ENCODE peak calls at places on chromosomes 5 and 9, in five cellular contexts. D is cardiac fibroblast; R is BE2C; P is astrocyte of the spinal cord; S is CD8-positive, alpha-beta T cell. M is an unnamed sample.

GRCh38 chr5:149406979-149407306 is 27.9 kb upstream of the IL17B start:
- DNase-seq in D (no peak), R (no peak), P (no peak), S (no peak), M (no peak)

GRCh38 chr9:72932669-72933068 is 20.2 kb downstream of the ALDH1A1 start:
- DNase-seq in D (no peak), R (no peak), P (no peak), S (no peak), M (no peak)

GRCh38 chr5:137118629-137119028 is 380.5 kb downstream of the SPOCK1 start:
- DNase-seq in D (no peak), R (no peak), P (no peak), S (no peak), M (no peak)

GRCh38 chr5:135379052-135379654 is 19.9 kb downstream of the MACROH2A1 start:
- DNase-seq in D (peak), R (no peak), P (peak), S (no peak), M (peak)

GRCh38 chr5:1661831-1662558 is 137.6 kb downstream of the MRPL36 start:
- DNase-seq in D (no peak), R (no peak), P (no peak), S (peak), M (no peak)

GRCh38 chr5:170479484-170479883 is 24.3 kb upstream of the KCNIP1 start:
- DNase-seq in D (no peak), R (no peak), P (no peak), S (no peak), M (no peak)

GRCh38 chr5:73673161-73673591 is 47.2 kb downstream of the ARHGEF28 start:
- DNase-seq in D (peak), R (no peak), P (peak), S (no peak), M (peak)

GRCh38 chr5:96052374-96052773 is 90.7 kb upstream of the ELL2 start:
- DNase-seq in D (no peak), R (no peak), P (no peak), S (no peak), M (no peak)

GRCh38 chr9:136050706-136051567 is 44.2 kb downstream of the NACC2 start:
- DNase-seq in D (peak), R (no peak), P (peak), S (no peak), M (peak)

GRCh38 chr5:94240616-94241287 is 377.7 kb downstream of the KIAA0825 start:
- DNase-seq in D (peak), R (peak), P (no peak), S (no peak), M (no peak)

GRCh38 chr5:97915101-97915500 is 732.1 kb upstream of the RIOK2 start:
- DNase-seq in D (no peak), R (no peak), P (no peak), S (no peak), M (no peak)

GRCh38 chr5:149940077-149940574 is 4.5 kb downstream of the PDE6A start:
- DNase-seq in D (peak), R (no peak), P (no peak), S (no peak), M (peak)

GRCh38 chr5:114418546-114419388 is 56.9 kb downstream of the KCNN2 start:
- DNase-seq in D (no peak), R (no peak), P (no peak), S (no peak), M (no peak)

GRCh38 chr5:73126381-73126780 is 6.0 kb downstream of the TMEM171 start:
- DNase-seq in D (no peak), R (no peak), P (no peak), S (no peak), M (no peak)

GRCh38 chr5:154211611-154212390 is 21.3 kb downstream of the GALNT10 start:
- DNase-seq in D (peak), R (no peak), P (peak), S (no peak), M (peak)

GRCh38 chr5:82619097-82619496 is 340.9 kb upstream of the RPS23 start:
- DNase-seq in D (no peak), R (no peak), P (no peak), S (no peak), M (no peak)

GRCh38 chr5:82614706-82615105 is 336.6 kb upstream of the RPS23 start:
- DNase-seq in D (no peak), R (no peak), P (no peak), S (no peak), M (no peak)

GRCh38 chr5:82610686-82611085 is 332.5 kb upstream of the RPS23 start:
- DNase-seq in D (no peak), R (no peak), P (no peak), S (no peak), M (no peak)

GRCh38 chr5:82613886-82614285 is 335.7 kb upstream of the RPS23 start:
- DNase-seq in D (no peak), R (no peak), P (no peak), S (no peak), M (peak)
- H3K4me3 ChIP-seq in D (no peak), R (no peak), P (no peak), S (no peak), M (no peak)

GRCh38 chr9:131899248-131899882 is 159.5 kb upstream of the RAPGEF1 start:
- DNase-seq in D (no peak), R (no peak), P (no peak), S (no peak), M (no peak)
- TF ChIP-seq CTCF in D (no peak), R (no peak), P (no peak), S (no peak), M (no peak)

GRCh38 chr5:59745422-59745863 is 148.1 kb downstream of the PDE4D start:
- DNase-seq in D (peak), R (no peak), P (peak), S (no peak), M (peak)
- H3K4me3 ChIP-seq in D (no peak), R (no peak), P (no peak), S (no peak), M (no peak)

DNA sequence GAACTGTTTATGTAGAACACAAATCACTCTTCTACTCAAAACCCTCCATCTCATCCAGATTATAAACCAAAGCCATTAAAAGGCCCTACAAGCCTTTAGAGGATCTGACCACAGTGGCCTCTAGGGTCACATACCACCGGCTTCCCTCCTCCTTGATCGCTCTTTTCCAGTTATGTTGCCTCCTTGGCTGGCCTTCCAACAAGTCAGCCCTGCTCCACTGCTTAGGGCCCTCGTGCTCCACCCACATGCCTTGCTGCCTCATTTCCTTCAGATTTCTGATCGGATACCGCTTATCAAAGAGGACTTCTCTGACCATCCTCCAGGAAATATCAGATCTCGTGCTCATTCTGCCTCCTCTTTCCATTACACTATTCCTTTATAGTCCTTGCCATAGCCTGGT is 139.4 kb upstream of the RAI14 start:
- DNase-seq in D (no peak), R (no peak), P (no peak), S (no peak), M (no peak)
- TF ChIP-seq CTCF in D (no peak), R (no peak), P (no peak), S (no peak), M (no peak)

DNA sequence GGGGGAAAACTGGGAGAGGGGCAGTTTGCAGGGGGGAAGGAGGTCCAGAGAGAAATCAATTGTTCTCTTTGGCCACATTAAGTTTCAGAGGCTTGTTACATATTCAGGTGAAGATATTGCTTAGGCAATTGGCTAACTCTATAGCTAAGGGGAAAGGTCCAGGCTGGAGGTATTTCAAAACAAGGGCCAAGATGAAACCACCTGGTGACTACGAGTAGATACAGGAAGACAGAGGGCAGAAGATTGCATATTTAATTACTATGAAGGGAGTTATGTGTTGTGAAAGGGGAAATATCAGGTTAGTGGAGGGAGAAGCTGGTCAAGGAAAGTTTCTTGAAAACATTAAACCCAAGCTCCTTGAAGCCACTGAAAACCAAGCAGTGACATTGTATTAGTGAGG is 1.9 kb upstream of the RAD23B start:
- DNase-seq in D (no peak), R (no peak), P (no peak), S (no peak), M (peak)
- H3K4me3 ChIP-seq in D (no peak), R (no peak), P (no peak), S (no peak), M (no peak)

DNA sequence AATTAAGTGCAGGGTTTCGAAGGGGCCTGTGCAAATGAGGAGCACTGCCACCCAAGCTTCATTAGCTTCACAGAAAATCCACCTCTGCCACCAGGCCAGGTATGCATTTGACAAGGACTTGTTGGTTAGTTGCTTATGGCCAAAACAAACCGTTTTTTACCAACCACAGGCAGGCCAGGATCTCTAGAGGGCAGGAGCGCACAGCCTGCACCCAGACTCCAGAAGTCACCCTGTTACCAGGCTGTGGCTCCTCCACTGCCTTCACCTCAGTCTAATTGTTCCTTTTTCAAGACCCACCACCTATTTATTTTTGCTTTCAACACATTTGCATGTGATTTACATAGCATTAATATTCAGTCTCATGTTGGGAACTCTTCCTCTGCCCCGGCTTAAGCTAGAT is 78.3 kb upstream of the HSPA9 start:
- DNase-seq in D (peak), R (no peak), P (no peak), S (no peak), M (peak)
- TF ChIP-seq CTCF in D (peak), R (peak), P (peak), S (no peak), M (peak)

GRCh38 chr9:76651114-76651697 is 113.0 kb upstream of the PCA3 start:
- DNase-seq in D (no peak), R (no peak), P (peak), S (no peak), M (no peak)
- H3K4me3 ChIP-seq in D (no peak), R (no peak), P (no peak), S (peak), M (no peak)

M was measured in epithelial cell of esophagus.